ENCODE peak calls at places on chromosomes 7 and 10, in five cellular contexts. L is HepG2, I is K562, O is SK-N-SH, V is H1. T is an unnamed sample.

GRCh38 chr7:42480304-42480665 is 243.3 kb upstream of the GLI3 start:
- DNase-seq in O (no peak), I (no peak), V (no peak), L (no peak), T (no peak)

GRCh38 chr7:96388166-96388565 is 66.3 kb upstream of the SLC25A13 start:
- DNase-seq in V (no peak), I (no peak), O (no peak), L (no peak), T (no peak)

GRCh38 chr7:18693401-18693800 is 197.9 kb downstream of the HDAC9 start:
- DNase-seq in L (no peak), I (peak), V (no peak), O (peak), T (peak)

GRCh38 chr7:97565665-97566064 is 166.2 kb upstream of the TAC1 start:
- DNase-seq in L (no peak), V (no peak), O (no peak), I (no peak), T (no peak)

GRCh38 chr10:66767707-66768106 is 158.1 kb upstream of the LRRTM3 start:
- DNase-seq in L (no peak), O (no peak), I (no peak), V (no peak), T (no peak)

GRCh38 chr10:5625992-5626777 is 40.2 kb downstream of the ASB13 start:
- DNase-seq in O (no peak), V (no peak), I (no peak), L (no peak), T (peak)

GRCh38 chr10:2949221-2949947 is 118.0 kb upstream of the PFKP start:
- DNase-seq in V (no peak), L (no peak), I (no peak), O (no peak), T (no peak)

GRCh38 chr10:68153473-68154210 is 44.4 kb downstream of the MYPN start:
- DNase-seq in O (peak), L (peak), I (no peak), V (peak), T (peak)

GRCh38 chr10:83764681-83765080 is 374.6 kb upstream of the GHITM start:
- DNase-seq in O (no peak), I (no peak), L (no peak), V (no peak), T (no peak)

GRCh38 chr7:155893664-155894063 is 81.4 kb upstream of the SHH start:
- DNase-seq in V (no peak), I (no peak), L (no peak), O (no peak), T (no peak)

GRCh38 chr7:140638311-140638791 is 2.3 kb downstream of the DENND2A start:
- DNase-seq in V (no peak), I (no peak), O (no peak), L (no peak), T (peak)

GRCh38 chr10:76874151-76874550 is 763.5 kb downstream of the KCNMA1 start:
- DNase-seq in O (no peak), I (no peak), V (no peak), L (no peak), T (no peak)

GRCh38 chr7:73424486-73424885 is 9.1 kb upstream of the FZD9 start:
- DNase-seq in O (no peak), V (no peak), L (no peak), I (no peak), T (no peak)

GRCh38 chr10:100826983-100827818 is 81.8 kb downstream of the PAX2 start:
- DNase-seq in O (peak), V (no peak), L (no peak), I (no peak), T (peak)

GRCh38 chr10:126054191-126054590 is 157.8 kb downstream of the FANK1 start:
- DNase-seq in O (no peak), L (no peak), I (no peak), V (no peak), T (no peak)

GRCh38 chr10:67603701-67604100 is 92.3 kb downstream of the CTNNA3 start:
- DNase-seq in O (no peak), I (no peak), V (no peak), L (no peak), T (no peak)

GRCh38 chr10:110914411-110914810 is 4.6 kb downstream of the BBIP1 start:
- DNase-seq in L (no peak), V (no peak), I (no peak), O (no peak), T (no peak)

GRCh38 chr7:132400667-132401142 is 175.6 kb downstream of the PLXNA4 start:
- DNase-seq in V (no peak), O (no peak), L (no peak), I (no peak), T (no peak)

GRCh38 chr10:100866575-100867098 is 46.1 kb upstream of the SLF2 start:
- DNase-seq in L (no peak), V (peak), I (no peak), O (no peak), T (no peak)

GRCh38 chr7:47394216-47394615 is 187.7 kb downstream of the TNS3 start:
- DNase-seq in L (no peak), I (no peak), V (no peak), O (no peak), T (no peak)

GRCh38 chr10:121527690-121528089 is 70.6 kb downstream of the FGFR2 start:
- DNase-seq in I (no peak), O (no peak), L (no peak), V (no peak), T (no peak)

GRCh38 chr7:1969459-1970284 is 263.1 kb downstream of the MAD1L1 start:
- DNase-seq in V (no peak), O (no peak), L (no peak), I (no peak), T (peak)

GRCh38 chr7:132919776-132920175 is 162.1 kb downstream of the CHCHD3 start:
- DNase-seq in O (no peak), L (no peak), V (no peak), I (no peak), T (no peak)

GRCh38 chr10:29876008-29876555 is 183.3 kb downstream of the JCAD start:
- DNase-seq in O (no peak), I (no peak), L (no peak), V (no peak), T (no peak)

GRCh38 chr10:69392481-69393000 is 24.2 kb downstream of the TACR2 start:
- DNase-seq in L (peak), O (peak), V (peak), I (peak), T (peak)

GRCh38 chr10:22911889-22912762 is 15.7 kb upstream of the ARMC3 start:
- DNase-seq in I (peak), V (no peak), O (peak), L (peak), T (no peak)

GRCh38 chr10:102299873-102300272 is 54.5 kb downstream of the GBF1 start:
- DNase-seq in I (no peak), L (no peak), V (no peak), O (no peak), T (no peak)

GRCh38 chr7:128427289-128427891 is 17.6 kb upstream of the IMPDH1 start:
- DNase-seq in I (peak), V (no peak), L (peak), O (peak), T (no peak)

GRCh38 chr10:48509061-48509772 is 95.7 kb downstream of the ARHGAP22 start:
- DNase-seq in O (no peak), V (no peak), I (no peak), L (no peak), T (no peak)

GRCh38 chr10:113035724-113036312 is 85.8 kb downstream of the TCF7L2 start:
- DNase-seq in O (no peak), V (no peak), L (peak), I (no peak), T (no peak)

GRCh38 chr10:110834622-110835219 is 37.0 kb upstream of the PDCD4 start:
- DNase-seq in V (no peak), L (peak), O (no peak), I (peak), T (no peak)

GRCh38 chr7:28179081-28180030 is 1.2 kb downstream of the JAZF1 start:
- DNase-seq in L (no peak), I (peak), V (no peak), O (peak), T (peak)

GRCh38 chr10:119001717-119002500 is 27.6 kb upstream of the NANOS1 start:
- DNase-seq in L (no peak), I (no peak), O (no peak), V (no peak), T (no peak)

GRCh38 chr7:102064361-102065025 is 222.2 kb upstream of the SH2B2 start:
- DNase-seq in O (peak), V (no peak), L (no peak), I (peak), T (no peak)

GRCh38 chr7:47991270-47991669 is 11.9 kb upstream of the HUS1 start:
- DNase-seq in L (peak), O (no peak), V (no peak), I (no peak), T (no peak)

GRCh38 chr10:31574566-31574965 is 255.6 kb downstream of the ZEB1 start:
- DNase-seq in I (no peak), L (no peak), O (no peak), V (no peak), T (no peak)

GRCh38 chr10:93548376-93549071 is 17.9 kb upstream of the FFAR4 start:
- DNase-seq in O (no peak), I (no peak), V (no peak), L (no peak), T (no peak)
- TF ChIP-seq JUND in O (peak), I (no peak), V (no peak), L (no peak), T (no peak)

GRCh38 chr10:43607199-43607573 is 948 bp downstream of the ZNF485 start:
- DNase-seq in O (no peak), I (peak), L (no peak), V (no peak), T (no peak)
- TF ChIP-seq JUND in O (no peak), I (no peak), L (no peak), V (no peak), T (no peak)

GRCh38 chr7:150435047-150435389 is 15.4 kb upstream of the GIMAP8 start:
- DNase-seq in L (no peak), I (no peak), V (no peak), O (no peak), T (no peak)
- TF ChIP-seq JUND in L (no peak), I (no peak), V (no peak), O (no peak), T (no peak)

DNA sequence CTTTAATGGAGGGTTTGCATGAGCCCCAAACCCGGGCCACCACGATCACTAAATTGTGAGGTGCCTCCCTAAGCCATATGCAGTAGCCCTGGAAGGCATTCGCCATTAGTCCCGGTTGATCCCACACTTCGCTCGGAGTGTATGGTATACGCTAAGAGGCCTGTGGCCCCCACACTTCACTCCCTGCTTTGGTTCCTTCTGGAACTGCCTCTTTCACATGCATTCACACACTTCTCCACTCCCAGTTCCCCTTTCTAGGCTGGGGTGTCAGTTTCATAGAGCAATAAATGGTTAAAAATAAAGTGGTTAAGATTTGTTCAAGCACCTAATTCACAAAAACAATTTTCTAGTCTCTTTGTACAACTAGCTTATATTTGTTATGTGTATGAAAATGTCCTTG is 212.1 kb upstream of the KCND2 start:
- DNase-seq in L (no peak), V (no peak), I (no peak), O (no peak), T (no peak)
- TF ChIP-seq JUND in L (no peak), V (no peak), I (no peak), O (no peak), T (no peak)

GRCh38 chr10:7819126-7819470 is 793 bp downstream of the TAF3 start:
- DNase-seq in I (peak), O (no peak), L (peak), V (no peak), T (peak)
- TF ChIP-seq JUND in I (no peak), O (no peak), L (no peak), V (no peak), T (no peak)

GRCh38 chr10:42477170-42477569 is 161.2 kb downstream of the ZNF33B start:
- DNase-seq in I (peak), V (no peak), O (peak), L (no peak), T (no peak)

GRCh38 chr10:42479057-42479456 is 159.3 kb downstream of the ZNF33B start:
- DNase-seq in V (no peak), I (no peak), L (no peak), O (no peak), T (no peak)

GRCh38 chr10:42476101-42476500 is 162.3 kb downstream of the ZNF33B start:
- DNase-seq in V (no peak), O (no peak), L (no peak), I (no peak), T (no peak)

GRCh38 chr10:42475168-42476098 is 162.9 kb downstream of the ZNF33B start:
- DNase-seq in I (peak), V (no peak), O (peak), L (peak), T (peak)
- TF ChIP-seq JUND in I (no peak), V (no peak), O (no peak), L (no peak), T (no peak)

GRCh38 chr10:116403740-116404250 is 23.9 kb upstream of the PNLIPRP3 start:
- DNase-seq in V (no peak), O (no peak), I (no peak), L (no peak), T (no peak)
- TF ChIP-seq JUND in V (no peak), O (no peak), I (no peak), L (no peak), T (no peak)